ENCODE peak calls at places on chromosomes 5 and 9, in six cellular contexts. I is A549, D is GM12878, G is endothelial cell of umbilical vein, L is NB4, Y is HepG2. B is an unnamed sample.

GRCh38 chr9:98401140-98402025 is 145.9 kb upstream of the TBC1D2 start:
- DNase-seq in G (no peak), I (no peak), L (no peak), Y (no peak), D (no peak), B (no peak)

GRCh38 chr5:1246711-1247431 is 21.7 kb downstream of the SLC6A18 start:
- DNase-seq in G (peak), Y (peak), L (peak), I (peak), D (no peak), B (peak)

GRCh38 chr5:179421156-179421895 is 76.1 kb upstream of the ADAMTS2 start:
- DNase-seq in G (no peak), I (no peak), D (no peak), L (no peak), Y (no peak), B (no peak)

GRCh38 chr9:133768371-133768858 is 30.3 kb upstream of the SARDH start:
- DNase-seq in I (no peak), G (no peak), D (no peak), L (no peak), Y (no peak), B (no peak)

GRCh38 chr9:74500584-74500924 is 3.4 kb downstream of the RORB start:
- DNase-seq in G (no peak), Y (no peak), L (no peak), D (no peak), I (no peak), B (no peak)

GRCh38 chr5:75662080-75662479 is 50.8 kb downstream of the ANKDD1B start:
- DNase-seq in D (no peak), L (no peak), G (no peak), Y (no peak), I (no peak), B (no peak)

GRCh38 chr9:101442248-101443136 is 6.9 kb upstream of the ALDOB start:
- DNase-seq in Y (peak), D (no peak), L (no peak), I (no peak), G (no peak), B (no peak)

GRCh38 chr5:154477382-154478223 is 424 bp downstream of the HAND1 start:
- DNase-seq in D (no peak), G (peak), L (no peak), Y (no peak), I (no peak), B (no peak)

GRCh38 chr5:140588311-140589070 is 23.9 kb downstream of the SLC35A4 start:
- DNase-seq in Y (no peak), G (peak), L (no peak), I (no peak), D (no peak), B (no peak)

GRCh38 chr5:173290477-173291131 is 37.6 kb downstream of the STC2 start:
- DNase-seq in G (no peak), L (no peak), I (no peak), D (no peak), Y (peak), B (no peak)

GRCh38 chr5:45623855-45624254 is 72.3 kb downstream of the HCN1 start:
- DNase-seq in L (no peak), D (no peak), G (no peak), I (no peak), Y (no peak), B (no peak)

GRCh38 chr5:43631182-43631910 is 28.4 kb downstream of the NNT start:
- DNase-seq in G (peak), I (peak), D (peak), L (peak), Y (peak), B (peak)

GRCh38 chr5:59040007-59040803 is 457.3 kb downstream of the RAB3C start:
- DNase-seq in I (no peak), Y (no peak), G (peak), D (no peak), L (peak), B (no peak)

GRCh38 chr5:1421521-1422341 is 23.5 kb downstream of the SLC6A3 start:
- DNase-seq in Y (no peak), G (no peak), D (no peak), I (no peak), L (no peak), B (no peak)

GRCh38 chr9:114811301-114811700 is 5.5 kb upstream of the TNFSF15 start:
- DNase-seq in Y (no peak), I (no peak), D (no peak), G (no peak), L (no peak), B (no peak)

GRCh38 chr9:72228282-72228681 is 79.0 kb downstream of the GDA start:
- DNase-seq in G (no peak), D (no peak), Y (no peak), I (no peak), L (no peak), B (no peak)

GRCh38 chr5:91707521-91707841 is 324.4 kb upstream of the ARRDC3 start:
- DNase-seq in G (no peak), D (no peak), Y (no peak), I (no peak), L (no peak), B (no peak)

GRCh38 chr5:6705088-6705487 is 8.1 kb upstream of the TENT4A start:
- DNase-seq in Y (no peak), G (no peak), D (no peak), I (no peak), L (peak), B (no peak)

GRCh38 chr9:130869250-130869649 is 27.4 kb downstream of the QRFP start:
- DNase-seq in L (no peak), I (no peak), D (no peak), G (peak), Y (no peak), B (no peak)

GRCh38 chr5:124740991-124741583 is 5.4 kb downstream of the ZNF608 start:
- DNase-seq in Y (no peak), I (no peak), L (no peak), G (no peak), D (no peak), B (no peak)
- TF ChIP-seq MYC in Y (no peak), I (no peak), L (no peak), G (no peak), D (no peak), B (no peak)

GRCh38 chr9:16485155-16485554 is 385.3 kb downstream of the BNC2 start:
- DNase-seq in L (no peak), I (no peak), Y (no peak), D (no peak), G (no peak), B (no peak)
- TF ChIP-seq MYC in L (no peak), I (no peak), Y (no peak), D (no peak), G (no peak), B (no peak)

DNA sequence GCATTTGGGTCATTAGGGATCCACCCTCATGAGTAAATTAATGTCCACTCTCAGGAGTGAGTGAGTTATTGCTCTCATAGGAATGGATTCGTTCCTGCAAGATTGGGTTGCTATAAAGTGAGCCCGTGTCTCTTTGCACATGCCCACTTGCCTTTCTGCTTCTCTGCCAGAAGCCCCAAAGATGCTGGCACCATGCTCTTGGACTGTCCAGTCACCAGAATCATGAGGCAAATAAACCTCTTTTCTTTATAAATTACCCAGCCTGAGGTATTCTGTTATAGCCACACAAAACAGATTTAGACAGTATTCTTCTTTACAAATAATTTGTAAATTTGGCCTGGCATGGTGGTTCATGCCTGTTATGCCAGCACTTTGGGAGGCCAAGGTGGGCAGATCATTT is 24.6 kb downstream of the CDC26 start:
- DNase-seq in G (no peak), Y (no peak), D (no peak), L (no peak), I (no peak), B (no peak)
- TF ChIP-seq MYC in G (no peak), Y (no peak), D (no peak), L (no peak), I (no peak), B (no peak)

GRCh38 chr9:125748511-125749099 is 1.4 kb downstream of the PBX3 start:
- DNase-seq in D (no peak), I (no peak), Y (no peak), G (no peak), L (no peak), B (no peak)
- TF ChIP-seq MYC in D (no peak), I (no peak), Y (no peak), G (no peak), L (no peak), B (no peak)

DNA sequence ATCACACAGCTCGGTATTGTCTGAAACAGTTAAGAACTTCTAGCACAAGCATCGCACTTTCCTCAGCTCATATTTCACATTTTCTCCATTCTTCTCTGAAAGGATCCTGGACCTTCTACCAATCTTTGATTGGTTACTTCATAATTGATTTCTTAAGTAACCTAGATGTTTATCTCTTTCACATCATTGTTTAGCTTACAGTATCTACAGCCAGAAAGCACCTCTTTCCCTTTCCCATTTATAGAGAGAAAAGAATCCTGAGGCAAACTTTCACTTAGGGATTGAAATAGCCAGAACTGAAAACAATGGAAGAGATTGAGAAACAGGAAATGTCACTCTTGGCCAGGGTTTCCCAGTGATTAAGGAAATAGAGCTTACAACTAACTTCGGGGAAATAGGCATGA is 2.5 kb downstream of the IL33 start:
- DNase-seq in G (peak), I (no peak), Y (no peak), D (no peak), L (no peak), B (no peak)
- TF ChIP-seq MYC in G (no peak), I (no peak), Y (no peak), D (no peak), L (no peak), B (no peak)